ENCODE peak calls at places on chromosomes 7 and 10, in eight cellular contexts. I is T1000, J is bronchial epithelial cell, Y is T-helper 9 cell, R is Right ventricle myocardium superior, B is AG10803, T is dermis blood vessel endothelial cell, Z is HS-27A. L is an unnamed sample.

GRCh38 chr10:68895041-68895440 is 6.1 kb upstream of the DDX50 start:
- DNase-seq in I (no peak), J (no peak), Y (no peak), R (no peak), B (no peak), T (no peak), Z (no peak), L (no peak)

GRCh38 chr10:110770243-110770642 is 101.5 kb upstream of the PDCD4 start:
- DNase-seq in I (no peak), J (no peak), Y (no peak), R (no peak), B (no peak), T (no peak), Z (no peak), L (no peak)

GRCh38 chr7:4215176-4215720 is 466.8 kb upstream of the FOXK1 start:
- DNase-seq in I (no peak), J (no peak), Y (no peak), R (no peak), B (no peak), T (no peak), Z (no peak), L (no peak)

GRCh38 chr10:70810967-70811366 is 4.8 kb upstream of the SGPL1 start:
- DNase-seq in I (no peak), J (no peak), Y (no peak), R (no peak), B (no peak), T (no peak), Z (no peak), L (no peak)

GRCh38 chr10:65708057-65708456 is 1217.8 kb upstream of the LRRTM3 start:
- DNase-seq in I (no peak), J (no peak), Y (no peak), R (no peak), B (no peak), T (no peak), Z (no peak), L (no peak)

GRCh38 chr10:60521974-60522405 is 132.3 kb upstream of the ANK3 start:
- DNase-seq in I (no peak), J (peak), Y (no peak), R (no peak), B (peak), T (peak), Z (no peak), L (no peak)

GRCh38 chr7:148394582-148394981 is 196.0 kb upstream of the C7orf33 start:
- DNase-seq in I (no peak), J (peak), Y (no peak), R (no peak), B (no peak), T (no peak), Z (no peak), L (no peak)

GRCh38 chr7:137986252-137987010 is 15.5 kb downstream of the CREB3L2 start:
- DNase-seq in I (no peak), J (peak), Y (no peak), R (no peak), B (peak), T (no peak), Z (no peak), L (no peak)

GRCh38 chr7:19106308-19107141 is 10.9 kb downstream of the TWIST1 start:
- DNase-seq in I (no peak), J (no peak), Y (no peak), R (no peak), B (no peak), T (no peak), Z (no peak), L (peak)

GRCh38 chr10:115829501-115830215 is 443.3 kb downstream of the GFRA1 start:
- DNase-seq in I (no peak), J (peak), Y (no peak), R (no peak), B (peak), T (peak), Z (no peak), L (no peak)